ENCODE peak calls at places on chromosomes 13 and 19, in six cellular contexts. H, A, B, L, W and Z are unnamed samples.

GRCh38 chr13:59112375-59112774 is 1051.4 kb downstream of the DIAPH3 start:
- DNase-seq in W (no peak), B (peak), L (no peak), H (peak), A (peak), Z (no peak)

GRCh38 chr19:16340654-16341053 is 16.0 kb downstream of the KLF2 start:
- DNase-seq in A (no peak), B (no peak), W (no peak), H (no peak), L (no peak), Z (no peak)

GRCh38 chr13:51585696-51586095 is 1.4 kb downstream of the WDFY2 start:
- DNase-seq in L (no peak), W (no peak), H (no peak), A (no peak), B (no peak), Z (no peak)

GRCh38 chr19:52941941-52942370 is 18.7 kb upstream of the ZNF888 start:
- DNase-seq in H (peak), L (peak), A (peak), W (peak), B (peak), Z (no peak)

GRCh38 chr19:46428278-46429141 is at the start of gene PNMA8C:
- DNase-seq in L (no peak), A (peak), W (peak), B (peak), H (no peak), Z (no peak)

GRCh38 chr13:77230560-77230959 is 96.3 kb downstream of the MYCBP2 start:
- DNase-seq in H (no peak), B (no peak), A (no peak), L (no peak), W (no peak), Z (no peak)

GRCh38 chr13:83515267-83515666 is 367.0 kb downstream of the SLITRK1 start:
- DNase-seq in A (no peak), L (no peak), H (no peak), B (no peak), W (no peak), Z (no peak)

GRCh38 chr13:96091164-96091931 is 1.4 kb downstream of the HS6ST3 start:
- DNase-seq in H (peak), L (no peak), W (peak), B (peak), A (peak), Z (no peak)

GRCh38 chr13:70128098-70128497 is 19.8 kb upstream of the KLHL1 start:
- DNase-seq in A (no peak), B (no peak), H (no peak), W (no peak), L (no peak), Z (no peak)

GRCh38 chr19:47581605-47582319 is 8.8 kb upstream of the ZNF541 start:
- DNase-seq in H (no peak), B (no peak), W (no peak), L (no peak), A (no peak), Z (no peak)

GRCh38 chr13:24271611-24272451 is 37.5 kb upstream of the C1QTNF9 start:
- DNase-seq in B (peak), H (no peak), A (peak), W (peak), L (no peak), Z (no peak)

GRCh38 chr19:49340069-49340864 is 5.1 kb downstream of the CD37 start:
- DNase-seq in L (peak), B (peak), W (peak), H (peak), A (peak), Z (peak)

GRCh38 chr13:113077566-113077952 is 28.0 kb upstream of the F7 start:
- DNase-seq in B (no peak), A (no peak), W (no peak), L (no peak), H (peak), Z (peak)

GRCh38 chr13:102817907-102818306 is 19.0 kb downstream of the BIVM start:
- DNase-seq in H (no peak), W (no peak), A (no peak), B (no peak), L (no peak), Z (no peak)

GRCh38 chr19:1064661-1065605 is 2.0 kb upstream of the ARHGAP45 start:
- DNase-seq in W (peak), A (peak), H (peak), B (peak), L (peak), Z (no peak)

GRCh38 chr19:18379803-18380747 is 5.9 kb upstream of the GDF15 start:
- DNase-seq in W (peak), A (no peak), B (peak), H (peak), L (no peak), Z (no peak)

GRCh38 chr19:39190768-39191167 is 6.0 kb upstream of the NCCRP1 start:
- DNase-seq in B (no peak), A (no peak), L (no peak), W (no peak), H (no peak), Z (no peak)

GRCh38 chr19:51098366-51099069 is 9.7 kb downstream of the CTU1 start:
- DNase-seq in L (no peak), H (no peak), W (peak), B (peak), A (peak), Z (peak)

GRCh38 chr19:51097166-51097736 is 11.0 kb downstream of the CTU1 start:
- DNase-seq in W (peak), L (peak), A (peak), H (no peak), B (peak), Z (peak)

GRCh38 chr19:51094696-51095279 is 12.1 kb upstream of the KLK14 start:
- DNase-seq in H (no peak), W (no peak), L (no peak), A (peak), B (peak), Z (no peak)

GRCh38 chr19:51097796-51098195 is 10.4 kb downstream of the CTU1 start:
- DNase-seq in L (no peak), W (no peak), B (no peak), A (no peak), H (no peak), Z (peak)

GRCh38 chr19:51096473-51097165 is 11.6 kb downstream of the CTU1 start:
- DNase-seq in W (no peak), H (no peak), B (no peak), L (no peak), A (no peak), Z (peak)
- TF ChIP-seq CTCF in W (peak), H (peak), B (no peak), L (no peak), A (no peak), Z (peak)

GRCh38 chr19:13859361-13859880 is 17.5 kb upstream of the NANOS3 start:
- DNase-seq in H (no peak), W (no peak), L (no peak), A (peak), B (no peak), Z (no peak)
- TF ChIP-seq CTCF in H (no peak), W (no peak), L (no peak), A (no peak), B (no peak), Z (peak)

DNA sequence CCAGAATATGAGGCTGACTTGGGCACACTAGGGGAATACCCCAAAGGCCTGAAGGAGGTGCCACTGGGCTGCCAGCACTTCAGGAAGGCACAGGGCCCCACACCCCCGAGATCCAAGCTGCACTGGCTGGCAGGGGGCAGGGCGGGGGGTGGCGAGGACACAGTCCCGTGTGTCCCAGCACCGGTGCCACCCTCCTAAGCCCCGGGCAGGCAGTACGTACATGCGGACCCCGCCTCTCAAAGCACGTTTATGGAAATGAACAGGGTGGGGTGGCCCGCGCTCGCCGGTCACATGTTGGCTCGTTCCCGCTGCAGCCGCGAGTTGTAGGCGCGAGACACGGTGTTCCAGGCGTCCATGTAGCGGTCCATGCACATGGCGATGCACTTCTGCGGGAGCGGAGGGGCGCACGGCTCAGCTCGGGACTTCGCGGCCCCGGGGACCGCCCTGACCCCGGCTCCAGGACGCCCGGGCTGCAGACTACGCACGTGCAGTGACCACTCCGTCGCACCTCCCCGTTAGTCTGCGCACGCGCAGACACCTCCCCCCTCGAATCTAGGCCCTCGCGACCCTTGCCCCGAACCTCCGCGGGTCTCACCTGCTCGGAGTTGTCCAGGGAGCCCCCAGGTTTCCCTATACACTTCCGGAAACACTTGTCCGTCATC is 594 bp downstream of the TIMM13 start:
- DNase-seq in W (peak), B (peak), L (no peak), A (no peak), H (peak), Z (no peak)
- TF ChIP-seq CTCF in W (no peak), B (no peak), L (no peak), A (no peak), H (no peak), Z (peak)

DNA sequence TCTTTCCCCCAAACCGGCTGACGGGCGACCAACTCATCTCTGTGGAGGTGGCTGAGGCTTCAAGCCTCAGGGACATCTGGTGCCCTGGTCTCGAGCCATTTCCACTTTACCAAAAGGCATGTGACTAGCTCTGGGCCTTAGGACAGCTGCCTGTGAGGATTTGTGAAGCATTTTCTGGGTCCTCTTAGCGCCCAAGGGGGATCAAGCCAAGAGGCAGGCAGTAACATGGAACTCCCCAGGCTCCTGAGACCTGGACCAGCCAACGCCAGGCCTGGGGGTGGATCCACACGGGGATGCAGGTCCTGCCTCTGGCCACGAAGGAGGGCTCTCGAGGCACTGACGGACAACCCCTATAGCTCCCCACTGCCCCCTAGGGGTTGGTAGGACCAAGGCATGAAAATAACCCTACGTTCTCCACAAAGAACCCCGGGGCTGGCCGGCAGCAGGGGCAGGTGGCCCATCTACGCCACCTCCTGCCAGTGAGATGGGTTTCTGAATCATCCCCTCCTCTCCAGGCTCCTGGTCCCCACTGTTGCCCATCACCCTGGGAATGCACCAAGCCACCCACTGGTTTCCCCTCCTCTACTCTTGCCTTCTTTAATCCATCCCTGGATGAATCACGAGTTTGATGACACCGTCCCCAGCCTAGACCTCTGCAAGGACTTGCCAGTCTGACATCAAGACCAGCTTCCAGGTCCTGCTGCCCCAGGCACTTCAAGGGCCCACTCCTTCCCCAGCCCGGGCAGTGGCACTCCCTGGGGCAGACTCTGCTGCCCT is 7.0 kb upstream of the MYDGF start:
- DNase-seq in H (no peak), B (peak), W (no peak), L (no peak), A (peak), Z (no peak)
- TF ChIP-seq CTCF in H (peak), B (peak), W (peak), L (no peak), A (peak), Z (peak)

GRCh38 chr13:28059214-28059613 is 41.2 kb downstream of the FLT3 start:
- DNase-seq in B (peak), A (peak), L (no peak), W (no peak), H (no peak), Z (no peak)
- TF ChIP-seq CTCF in B (peak), A (peak), L (no peak), W (peak), H (no peak), Z (peak)

DNA sequence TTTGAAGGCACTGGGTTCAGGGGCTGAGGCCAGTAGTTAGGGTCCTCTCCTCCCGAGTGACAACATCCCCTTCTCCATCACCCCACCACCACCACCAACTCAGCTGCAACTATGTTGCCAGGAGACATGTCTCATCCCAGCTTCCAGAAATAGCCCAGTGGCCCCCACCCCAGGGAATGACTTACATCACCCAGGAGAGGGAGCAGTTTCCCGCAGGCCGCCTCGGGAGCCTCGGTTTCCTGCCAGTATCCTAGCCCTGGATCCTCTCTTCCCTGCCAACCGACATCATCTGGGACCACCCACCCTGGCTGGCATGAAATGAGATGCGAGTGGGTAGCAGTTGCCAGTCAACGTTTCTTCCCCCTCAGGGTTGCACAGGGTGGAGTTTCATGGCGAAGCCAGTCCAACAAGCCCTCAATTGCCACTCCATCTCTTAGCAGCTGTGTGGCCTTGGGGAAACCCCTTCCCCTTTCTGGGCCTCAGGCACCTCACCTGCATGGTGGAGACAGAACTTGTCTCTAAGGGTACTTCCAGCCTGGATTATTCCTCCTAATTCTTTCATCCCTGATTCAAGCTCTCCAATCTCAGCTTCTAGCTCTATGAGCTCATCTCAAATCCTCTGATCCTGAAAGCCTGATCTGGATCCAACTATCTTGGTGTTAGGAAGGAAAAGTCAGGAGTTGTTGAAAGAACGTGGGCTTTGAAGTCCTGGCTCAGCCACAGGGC is 3.9 kb upstream of the GSK3A start:
- DNase-seq in H (peak), W (peak), L (no peak), B (peak), A (peak), Z (no peak)
- TF ChIP-seq CTCF in H (peak), W (peak), L (no peak), B (peak), A (peak), Z (peak)

GRCh38 chr19:55103190-55103589 is 14.2 kb downstream of the PPP1R12C start:
- DNase-seq in L (no peak), W (no peak), B (no peak), H (no peak), A (no peak), Z (peak)

GRCh38 chr19:55101261-55101660 is 16.2 kb downstream of the PPP1R12C start:
- DNase-seq in L (no peak), B (no peak), A (no peak), H (no peak), W (no peak), Z (no peak)

GRCh38 chr19:55097864-55098715 is 19.3 kb downstream of the PPP1R12C start:
- DNase-seq in A (no peak), W (no peak), L (no peak), H (no peak), B (no peak), Z (no peak)

GRCh38 chr19:55098716-55099556 is 18.5 kb downstream of the PPP1R12C start:
- DNase-seq in W (no peak), A (no peak), B (no peak), L (no peak), H (no peak), Z (no peak)

GRCh38 chr19:55099557-55100506 is 17.6 kb downstream of the PPP1R12C start:
- DNase-seq in A (no peak), L (no peak), H (no peak), W (no peak), B (no peak), Z (no peak)
- TF ChIP-seq CTCF in A (no peak), L (no peak), H (no peak), W (peak), B (peak), Z (peak)